ENCODE peak calls at places on chromosomes 13 and 19, in eight cellular contexts. V, F, Z, C, G, S, K and R are unnamed samples.

GRCh38 chr13:44576396-44577235 is 486 bp upstream of the TSC22D1 start:
- DNase-seq in V (peak), K (peak), S (peak), F (no peak), C (peak), G (peak), Z (no peak), R (peak)

GRCh38 chr13:95677564-95678386 is 836 bp downstream of the DNAJC3 start:
- DNase-seq in S (no peak), K (no peak), Z (peak), C (no peak), F (peak), G (peak), V (peak), R (peak)

GRCh38 chr13:111278258-111278657 is 42.2 kb upstream of the TEX29 start:
- DNase-seq in F (no peak), Z (no peak), C (no peak), V (no peak), G (no peak), S (no peak), K (no peak), R (no peak)

GRCh38 chr13:62875118-62875640 is 1459.5 kb upstream of the PCDH20 start:
- DNase-seq in C (no peak), Z (no peak), G (no peak), V (no peak), F (no peak), K (no peak), S (no peak), R (no peak)

GRCh38 chr13:34308725-34309124 is 490.8 kb downstream of the RFC3 start:
- DNase-seq in F (no peak), S (no peak), Z (no peak), C (no peak), G (no peak), K (no peak), V (no peak), R (no peak)

GRCh38 chr13:20106751-20107150 is 54.1 kb downstream of the GJA3 start:
- DNase-seq in F (no peak), K (no peak), Z (no peak), V (no peak), S (no peak), C (no peak), G (no peak), R (no peak)

GRCh38 chr19:18771328-18772242 is 19.5 kb downstream of the COMP start:
- DNase-seq in C (no peak), G (no peak), K (no peak), Z (no peak), V (peak), F (no peak), S (peak), R (peak)

GRCh38 chr19:53553865-53554791 is 16.2 kb downstream of the ZNF331 start:
- DNase-seq in S (peak), C (peak), G (peak), Z (peak), K (peak), V (no peak), F (peak), R (peak)

GRCh38 chr13:106261450-106261849 is 274.0 kb downstream of the EFNB2 start:
- DNase-seq in K (no peak), F (no peak), G (no peak), C (no peak), S (no peak), V (no peak), Z (no peak), R (no peak)

GRCh38 chr19:4552546-4552819 is 7.0 kb downstream of the SEMA6B start:
- DNase-seq in Z (no peak), F (no peak), K (no peak), S (no peak), V (no peak), C (no peak), G (no peak), R (no peak)

GRCh38 chr19:51706296-51706695 is 13.2 kb downstream of the SPACA6 start:
- DNase-seq in F (no peak), V (no peak), G (no peak), K (no peak), C (no peak), S (no peak), Z (no peak), R (no peak)

GRCh38 chr13:104823709-104824108 is 1711.8 kb downstream of the EFNB2 start:
- DNase-seq in S (no peak), G (no peak), K (no peak), Z (no peak), F (no peak), C (no peak), V (no peak), R (no peak)

GRCh38 chr19:47239610-47240296 is 8.8 kb upstream of the BBC3 start:
- DNase-seq in G (peak), C (peak), K (peak), F (no peak), S (peak), Z (peak), V (peak), R (peak)

GRCh38 chr13:75263741-75264407 is 218.1 kb downstream of the TBC1D4 start:
- DNase-seq in K (no peak), C (no peak), Z (peak), G (no peak), V (no peak), F (no peak), S (no peak), R (peak)

GRCh38 chr19:15549581-15549980 is 41.3 kb downstream of the CYP4F22 start:
- DNase-seq in G (no peak), S (no peak), K (no peak), Z (no peak), F (no peak), C (no peak), V (no peak), R (no peak)

GRCh38 chr13:102582256-102582655 is 14.5 kb upstream of the TPP2 start:
- DNase-seq in C (no peak), S (no peak), G (no peak), K (no peak), Z (no peak), F (no peak), V (no peak), R (no peak)

GRCh38 chr13:67101730-67102467 is 128.2 kb downstream of the PCDH9 start:
- DNase-seq in V (no peak), G (no peak), K (no peak), S (no peak), Z (no peak), C (no peak), F (no peak), R (no peak)

GRCh38 chr19:5967994-5968430 is 9.9 kb downstream of the RANBP3 start:
- DNase-seq in F (peak), C (peak), G (peak), K (peak), V (peak), S (peak), Z (peak), R (peak)

GRCh38 chr19:10118960-10119359 is 739 bp downstream of the EIF3G start:
- DNase-seq in F (no peak), C (no peak), S (no peak), Z (no peak), V (no peak), G (no peak), K (no peak), R (peak)

GRCh38 chr13:35474551-35474950 is 1.9 kb downstream of the MAB21L1 start:
- DNase-seq in S (no peak), G (no peak), C (no peak), K (no peak), F (no peak), Z (no peak), V (peak), R (peak)

GRCh38 chr19:2590630-2591399 is 111.7 kb downstream of the GNG7 start:
- DNase-seq in S (no peak), C (no peak), F (no peak), K (no peak), G (no peak), Z (no peak), V (no peak), R (no peak)

GRCh38 chr19:16887353-16888265 is 1.2 kb upstream of the F2RL3 start:
- DNase-seq in F (no peak), K (no peak), V (no peak), S (no peak), Z (peak), C (no peak), G (no peak), R (peak)